ENCODE peak calls at places on chromosome 2, in eight cellular contexts. Z is transverse colon; B is esophagus muscularis mucosa; L is MCF 10A; N is kidney; J is progenitor cell of endocrine pancreas; E is CD4-positive, alpha-beta T cell; W is cardiac fibroblast. X is an unnamed sample.

GRCh38 chr2:179991344-179991743 is 15.8 kb downstream of the CWC22 start:
- DNase-seq in Z (no peak), B (no peak), L (peak), N (no peak), J (no peak), E (no peak), W (no peak), X (no peak)

GRCh38 chr2:43484323-43484930 is 111.4 kb downstream of the THADA start:
- DNase-seq in Z (no peak), B (no peak), L (peak), N (no peak), J (no peak), E (no peak), W (peak), X (no peak)

GRCh38 chr2:177329035-177329434 is 63.5 kb upstream of the AGPS start:
- DNase-seq in Z (no peak), B (no peak), L (no peak), N (no peak), J (no peak), E (no peak), W (no peak), X (no peak)

GRCh38 chr2:168666339-168666738 is 136.1 kb upstream of the NOSTRIN start:
- DNase-seq in Z (no peak), B (no peak), L (no peak), N (no peak), J (no peak), E (no peak), W (peak), X (no peak)

GRCh38 chr2:61340242-61340641 is 130.6 kb downstream of the USP34 start:
- DNase-seq in Z (no peak), B (no peak), L (peak), N (no peak), J (no peak), E (no peak), W (peak), X (no peak)

GRCh38 chr2:235966932-235967331 is 201.3 kb downstream of the GBX2 start:
- DNase-seq in Z (no peak), B (no peak), L (no peak), N (no peak), J (no peak), E (no peak), W (no peak), X (no peak)

GRCh38 chr2:148674063-148675020 is 29.8 kb downstream of the EPC2 start:
- DNase-seq in Z (no peak), B (no peak), L (peak), N (no peak), J (no peak), E (no peak), W (peak), X (no peak)

GRCh38 chr2:161239416-161240109 is 68.7 kb upstream of the PSMD14 start:
- DNase-seq in Z (no peak), B (no peak), L (no peak), N (peak), J (no peak), E (no peak), W (no peak), X (peak)

GRCh38 chr2:32182667-32183066 is 17.0 kb downstream of the SLC30A6 start:
- DNase-seq in Z (no peak), B (no peak), L (no peak), N (no peak), J (no peak), E (no peak), W (no peak), X (no peak)

GRCh38 chr2:202035089-202035940 is 1.7 kb downstream of the FZD7 start:
- DNase-seq in Z (peak), B (no peak), L (no peak), N (peak), J (peak), E (no peak), W (peak), X (peak)

GRCh38 chr2:98541906-98542305 is 66.4 kb downstream of the COA5 start:
- DNase-seq in Z (no peak), B (peak), L (no peak), N (no peak), J (no peak), E (no peak), W (no peak), X (no peak)

GRCh38 chr2:179461367-179461886 is 196.8 kb upstream of the SESTD1 start:
- DNase-seq in Z (no peak), B (no peak), L (no peak), N (no peak), J (no peak), E (no peak), W (no peak), X (no peak)

GRCh38 chr2:23762141-23762540 is 164.8 kb downstream of the ATAD2B start:
- DNase-seq in Z (no peak), B (no peak), L (no peak), N (no peak), J (no peak), E (no peak), W (no peak), X (no peak)

GRCh38 chr2:219443697-219444023 is 9.0 kb downstream of the SPEG start:
- DNase-seq in Z (no peak), B (no peak), L (no peak), N (no peak), J (no peak), E (no peak), W (no peak), X (no peak)

GRCh38 chr2:199261221-199261620 is 196.5 kb downstream of the SATB2 start:
- DNase-seq in Z (no peak), B (no peak), L (peak), N (no peak), J (no peak), E (no peak), W (peak), X (no peak)

GRCh38 chr2:70887550-70888229 is 48.0 kb upstream of the ATP6V1B1 start:
- DNase-seq in Z (peak), B (peak), L (no peak), N (peak), J (no peak), E (no peak), W (no peak), X (peak)

GRCh38 chr2:38945931-38946330 is 56.3 kb downstream of the ARHGEF33 start:
- DNase-seq in Z (no peak), B (no peak), L (no peak), N (no peak), J (no peak), E (no peak), W (no peak), X (no peak)

GRCh38 chr2:152555048-152555447 is 162.2 kb downstream of the PRPF40A start:
- DNase-seq in Z (no peak), B (no peak), L (peak), N (no peak), J (no peak), E (no peak), W (peak), X (no peak)
- TF ChIP-seq CTCF in Z (no peak), B (no peak), L (peak), N (no peak), J (peak), E (no peak), W (peak), X (peak)

GRCh38 chr2:56102866-56103265 is 80.9 kb upstream of the CCDC85A start:
- DNase-seq in Z (no peak), B (no peak), L (no peak), N (no peak), J (no peak), E (no peak), W (peak), X (no peak)

GRCh38 chr2:56107486-56107885 is 76.3 kb upstream of the CCDC85A start:
- DNase-seq in Z (no peak), B (peak), L (no peak), N (no peak), J (no peak), E (no peak), W (no peak), X (no peak)

GRCh38 chr2:56113571-56113970 is 70.2 kb upstream of the CCDC85A start:
- DNase-seq in Z (no peak), B (peak), L (no peak), N (no peak), J (no peak), E (no peak), W (no peak), X (no peak)

GRCh38 chr2:56104951-56105350 is 78.8 kb upstream of the CCDC85A start:
- DNase-seq in Z (no peak), B (peak), L (no peak), N (no peak), J (no peak), E (no peak), W (no peak), X (peak)

GRCh38 chr2:56108806-56109205 is 75.0 kb upstream of the CCDC85A start:
- DNase-seq in Z (no peak), B (peak), L (no peak), N (no peak), J (no peak), E (no peak), W (no peak), X (no peak)
- TF ChIP-seq CTCF in Z (no peak), B (no peak), L (no peak), N (no peak), J (peak), E (no peak), W (no peak), X (no peak)

GRCh38 chr2:100016756-100017155 is 125.6 kb downstream of the AFF3 start:
- DNase-seq in Z (no peak), B (no peak), L (no peak), N (no peak), J (no peak), E (no peak), W (no peak), X (no peak)

GRCh38 chr2:100012575-100012974 is 129.8 kb downstream of the AFF3 start:
- DNase-seq in Z (no peak), B (no peak), L (no peak), N (no peak), J (no peak), E (no peak), W (peak), X (no peak)

GRCh38 chr2:100011272-100011711 is 131.1 kb downstream of the AFF3 start:
- DNase-seq in Z (no peak), B (no peak), L (peak), N (no peak), J (no peak), E (no peak), W (peak), X (no peak)

GRCh38 chr2:100015849-100016248 is 126.5 kb downstream of the AFF3 start:
- DNase-seq in Z (no peak), B (no peak), L (no peak), N (no peak), J (no peak), E (no peak), W (no peak), X (no peak)

DNA sequence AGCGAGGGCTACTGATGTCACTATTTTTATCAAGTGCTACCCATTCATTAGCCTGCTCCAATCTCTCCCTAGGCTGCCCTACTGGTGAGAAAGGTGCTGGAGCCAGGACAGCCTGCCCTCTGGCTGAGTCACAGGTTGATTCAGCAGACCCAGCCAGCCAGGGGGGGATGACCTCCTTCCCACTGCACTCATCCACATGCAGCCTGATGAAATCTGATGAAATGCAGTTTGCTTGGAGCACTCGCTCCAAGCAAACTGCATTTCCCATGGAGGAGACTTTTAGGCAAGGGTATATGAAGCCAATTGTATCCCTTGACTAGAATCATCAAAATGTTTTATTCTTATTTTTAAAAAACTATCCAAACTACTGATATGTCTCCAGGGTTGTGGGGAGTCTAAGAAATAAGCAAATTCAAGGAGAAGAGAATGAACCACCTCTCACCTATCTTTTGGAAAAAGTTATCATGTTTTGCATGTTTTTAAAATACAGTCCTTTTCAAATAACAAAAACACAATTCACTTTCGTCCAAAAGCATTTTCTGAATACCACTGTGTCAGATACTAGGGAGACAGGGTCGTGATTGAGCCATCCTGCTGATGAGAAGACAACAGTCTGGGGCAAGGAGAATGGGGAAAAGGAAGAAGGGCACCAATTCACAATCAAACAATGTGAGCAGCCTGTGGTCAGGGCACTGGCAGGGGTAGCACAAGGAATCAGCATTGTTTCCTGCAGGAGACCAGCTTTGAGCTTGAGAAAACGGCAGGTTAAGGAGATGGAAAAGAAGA is 128.3 kb downstream of the AFF3 start:
- DNase-seq in Z (no peak), B (no peak), L (peak), N (peak), J (no peak), E (no peak), W (peak), X (peak)
- TF ChIP-seq CTCF in Z (no peak), B (peak), L (peak), N (no peak), J (no peak), E (no peak), W (peak), X (no peak)

GRCh38 chr2:74414913-74415761 is 6.3 kb downstream of the C2orf81 start:
- DNase-seq in Z (peak), B (no peak), L (no peak), N (peak), J (no peak), E (peak), W (peak), X (peak)
- TF ChIP-seq CTCF in Z (peak), B (peak), L (no peak), N (peak), J (no peak), E (no peak), W (peak), X (no peak)

GRCh38 chr2:184611221-184612085 is 13.1 kb downstream of the ZNF804A start:
- DNase-seq in Z (no peak), B (no peak), L (peak), N (no peak), J (no peak), E (no peak), W (peak), X (no peak)
- TF ChIP-seq CTCF in Z (no peak), B (no peak), L (peak), N (no peak), J (peak), E (no peak), W (peak), X (peak)

GRCh38 chr2:200509608-200510433 is at the start of gene KCTD18:
- DNase-seq in Z (peak), B (peak), L (peak), N (peak), J (peak), E (peak), W (peak), X (peak)
- TF ChIP-seq CTCF in Z (peak), B (peak), L (peak), N (peak), J (peak), E (peak), W (peak), X (peak)